ENCODE peak calls at places on chromosomes 3 and 15, in six cellular contexts. D is T-helper 2 cell; X is CD8-positive, alpha-beta T cell; K is lung microvascular endothelial cell; M is GM20000; I is T-cell. G is an unnamed sample.

GRCh38 chr3:96814581-96815567 is at the start of gene EPHA6:
- DNase-seq in D (no peak), X (no peak), K (peak), M (peak), I (no peak), G (no peak)

GRCh38 chr3:39064646-39065045 is 12.8 kb downstream of the WDR48 start:
- DNase-seq in D (no peak), X (no peak), K (no peak), M (no peak), I (no peak), G (no peak)

GRCh38 chr15:44315164-44315563 is 26.6 kb downstream of the GOLM2 start:
- DNase-seq in D (no peak), X (no peak), K (no peak), M (no peak), I (no peak), G (no peak)

GRCh38 chr3:89957461-89957860 is 850.0 kb downstream of the EPHA3 start:
- DNase-seq in D (no peak), X (no peak), K (no peak), M (no peak), I (no peak), G (no peak)

GRCh38 chr15:40063563-40064011 is 24.6 kb upstream of the SRP14 start:
- DNase-seq in D (no peak), X (no peak), K (peak), M (no peak), I (no peak), G (no peak)

GRCh38 chr3:190517696-190518095 is 3.8 kb downstream of the IL1RAP start:
- DNase-seq in D (no peak), X (no peak), K (peak), M (no peak), I (no peak), G (no peak)

GRCh38 chr15:81516461-81516860 is 142.4 kb upstream of the TMC3 start:
- DNase-seq in D (no peak), X (no peak), K (peak), M (no peak), I (no peak), G (no peak)

GRCh38 chr15:45181491-45182285 is 6.1 kb downstream of the SHF start:
- DNase-seq in D (no peak), X (no peak), K (no peak), M (no peak), I (no peak), G (no peak)

GRCh38 chr3:88057650-88058321 is 1.0 kb downstream of the CGGBP1 start:
- DNase-seq in D (no peak), X (no peak), K (peak), M (no peak), I (no peak), G (peak)

GRCh38 chr15:75235051-75235673 is 23.0 kb upstream of the GOLGA6C start:
- DNase-seq in D (no peak), X (no peak), K (no peak), M (peak), I (no peak), G (no peak)

GRCh38 chr3:7543294-7543693 is 682.4 kb downstream of the GRM7 start:
- DNase-seq in D (no peak), X (no peak), K (peak), M (no peak), I (no peak), G (no peak)

GRCh38 chr3:106261396-106261795 is 392.6 kb upstream of the CBLB start:
- DNase-seq in D (no peak), X (no peak), K (no peak), M (no peak), I (no peak), G (no peak)

GRCh38 chr3:13110678-13111116 is 37.5 kb upstream of the IQSEC1 start:
- DNase-seq in D (no peak), X (peak), K (no peak), M (peak), I (peak), G (peak)

GRCh38 chr3:112499328-112499727 is at the start of gene BTLA:
- DNase-seq in D (no peak), X (peak), K (no peak), M (peak), I (peak), G (no peak)

GRCh38 chr3:128922804-128923459 is 43.5 kb downstream of the ACAD9 start:
- DNase-seq in D (peak), X (peak), K (no peak), M (no peak), I (peak), G (peak)

GRCh38 chr3:10376353-10376752 is 55.4 kb upstream of the SEC13 start:
- DNase-seq in D (no peak), X (no peak), K (no peak), M (no peak), I (no peak), G (no peak)

GRCh38 chr3:12643724-12644123 is 20.2 kb downstream of the RAF1 start:
- DNase-seq in D (no peak), X (no peak), K (no peak), M (no peak), I (no peak), G (no peak)

GRCh38 chr3:175941352-175941751 is 1082.2 kb downstream of the NAALADL2 start:
- DNase-seq in D (no peak), X (no peak), K (no peak), M (peak), I (no peak), G (no peak)

GRCh38 chr3:41095702-41096101 is 103.6 kb upstream of the CTNNB1 start:
- DNase-seq in D (no peak), X (no peak), K (peak), M (no peak), I (no peak), G (no peak)

GRCh38 chr3:1294566-1294965 is 201.7 kb downstream of the CNTN6 start:
- DNase-seq in D (no peak), X (no peak), K (no peak), M (no peak), I (no peak), G (no peak)

GRCh38 chr3:29285356-29286070 is 4.6 kb downstream of the RBMS3 start:
- DNase-seq in D (no peak), X (no peak), K (peak), M (no peak), I (no peak), G (no peak)

GRCh38 chr3:51942603-51943450 is 664 bp downstream of the PARP3 start:
- DNase-seq in D (peak), X (peak), K (peak), M (peak), I (no peak), G (peak)

GRCh38 chr15:77588126-77588525 is 44.6 kb downstream of the LINGO1 start:
- DNase-seq in D (no peak), X (no peak), K (no peak), M (no peak), I (no peak), G (no peak)

GRCh38 chr15:92226020-92226612 is 167.6 kb upstream of the ST8SIA2 start:
- DNase-seq in D (no peak), X (no peak), K (no peak), M (peak), I (no peak), G (no peak)

GRCh38 chr3:186217820-186218164 is 108.9 kb upstream of the ETV5 start:
- DNase-seq in D (no peak), X (no peak), K (no peak), M (peak), I (no peak), G (no peak)

GRCh38 chr15:48389701-48390143 is 58.5 kb downstream of the DUT start:
- DNase-seq in D (no peak), X (no peak), K (peak), M (no peak), I (no peak), G (no peak)

GRCh38 chr15:94665687-94666441 is 434.5 kb downstream of the MCTP2 start:
- DNase-seq in D (no peak), X (no peak), K (no peak), M (no peak), I (no peak), G (no peak)